ENCODE peak calls at places on chromosomes 1 and 21, in nine cellular contexts. One of them, this sample, is unnamed.

GRCh38 chr1:184049836-184050468 is 1.6 kb upstream of the TSEN15 start:
- DNase-seq in heart left ventricle: no peak
- DNase-seq in HCT116: no peak
- DNase-seq in suprapubic skin: no peak
- DNase-seq in body of pancreas: no peak
- DNase-seq in endothelial cell of umbilical vein: no peak
- DNase-seq in uterus: no peak
- DNase-seq in A549: no peak
- DNase-seq in IMR-90: no peak
- DNase-seq in this sample: no peak

GRCh38 chr21:45129231-45129923 is 55.0 kb downstream of the ADARB1 start:
- DNase-seq in heart left ventricle: peak; percentile 54
- DNase-seq in HCT116: no peak
- DNase-seq in suprapubic skin: no peak
- DNase-seq in body of pancreas: no peak
- DNase-seq in endothelial cell of umbilical vein: peak; percentile 49
- DNase-seq in uterus: no peak
- DNase-seq in A549: no peak
- DNase-seq in IMR-90: peak; percentile 41
- DNase-seq in this sample: no peak

GRCh38 chr1:244969355-244970235 is 105.3 kb upstream of the HNRNPU start:
- DNase-seq in heart left ventricle: peak; percentile 83
- DNase-seq in HCT116: peak; percentile 40
- DNase-seq in suprapubic skin: peak; percentile 95
- DNase-seq in body of pancreas: peak; percentile 81
- DNase-seq in endothelial cell of umbilical vein: peak; percentile 97
- DNase-seq in uterus: peak; percentile 76
- DNase-seq in A549: no peak
- DNase-seq in IMR-90: peak; percentile 82
- DNase-seq in this sample: peak; percentile 77

GRCh38 chr1:37474697-37475379 is 458 bp downstream of the ZC3H12A start:
- DNase-seq in heart left ventricle: no peak
- DNase-seq in HCT116: no peak
- DNase-seq in suprapubic skin: no peak
- DNase-seq in body of pancreas: peak; percentile 51
- DNase-seq in endothelial cell of umbilical vein: no peak
- DNase-seq in uterus: no peak
- DNase-seq in A549: no peak
- DNase-seq in IMR-90: no peak
- DNase-seq in this sample: no peak

GRCh38 chr1:37100310-37100709 is 66.0 kb upstream of the GRIK3 start:
- DNase-seq in heart left ventricle: no peak
- DNase-seq in HCT116: no peak
- DNase-seq in suprapubic skin: no peak
- DNase-seq in body of pancreas: no peak
- DNase-seq in endothelial cell of umbilical vein: no peak
- DNase-seq in uterus: no peak
- DNase-seq in A549: no peak
- DNase-seq in IMR-90: no peak
- DNase-seq in this sample: no peak

GRCh38 chr1:176989023-176989422 is 175.5 kb downstream of the ASTN1 start:
- DNase-seq in heart left ventricle: no peak
- DNase-seq in HCT116: no peak
- DNase-seq in suprapubic skin: no peak
- DNase-seq in body of pancreas: no peak
- DNase-seq in endothelial cell of umbilical vein: no peak
- DNase-seq in uterus: no peak
- DNase-seq in A549: no peak
- DNase-seq in IMR-90: no peak
- DNase-seq in this sample: no peak

GRCh38 chr1:187032316-187032981 is 203.7 kb downstream of the PLA2G4A start:
- DNase-seq in heart left ventricle: no peak
- DNase-seq in HCT116: no peak
- DNase-seq in suprapubic skin: no peak
- DNase-seq in body of pancreas: no peak
- DNase-seq in endothelial cell of umbilical vein: no peak
- DNase-seq in uterus: no peak
- DNase-seq in A549: no peak
- DNase-seq in IMR-90: no peak
- DNase-seq in this sample: no peak

GRCh38 chr1:9069324-9070100 is at the start of gene SLC2A5:
- DNase-seq in heart left ventricle: peak; percentile 30
- DNase-seq in HCT116: no peak
- DNase-seq in suprapubic skin: no peak
- DNase-seq in body of pancreas: no peak
- DNase-seq in endothelial cell of umbilical vein: no peak
- DNase-seq in uterus: peak; percentile 55
- DNase-seq in A549: no peak
- DNase-seq in IMR-90: no peak
- DNase-seq in this sample: no peak

GRCh38 chr1:41936107-41936506 is 17.4 kb upstream of the HIVEP3 start:
- DNase-seq in heart left ventricle: no peak
- DNase-seq in HCT116: peak; percentile 85
- DNase-seq in suprapubic skin: no peak
- DNase-seq in body of pancreas: no peak
- DNase-seq in endothelial cell of umbilical vein: peak; percentile 15
- DNase-seq in uterus: no peak
- DNase-seq in A549: no peak
- DNase-seq in IMR-90: peak; percentile 70
- DNase-seq in this sample: no peak

GRCh38 chr21:42407476-42407875 is 3.8 kb downstream of the UBASH3A start:
- DNase-seq in heart left ventricle: no peak
- DNase-seq in HCT116: no peak
- DNase-seq in suprapubic skin: no peak
- DNase-seq in body of pancreas: no peak
- DNase-seq in endothelial cell of umbilical vein: no peak
- DNase-seq in uterus: no peak
- DNase-seq in A549: no peak
- DNase-seq in IMR-90: no peak
- DNase-seq in this sample: no peak

GRCh38 chr1:172916126-172916525 is 134.6 kb downstream of the TNFSF18 start:
- DNase-seq in heart left ventricle: no peak
- DNase-seq in HCT116: no peak
- DNase-seq in suprapubic skin: no peak
- DNase-seq in body of pancreas: no peak
- DNase-seq in endothelial cell of umbilical vein: no peak
- DNase-seq in uterus: no peak
- DNase-seq in A549: no peak
- DNase-seq in IMR-90: peak; percentile 49
- DNase-seq in this sample: no peak

GRCh38 chr21:44755227-44755626 is 43.9 kb upstream of the TSPEAR start:
- DNase-seq in heart left ventricle: no peak
- DNase-seq in HCT116: no peak
- DNase-seq in suprapubic skin: peak; percentile 22
- DNase-seq in body of pancreas: no peak
- DNase-seq in endothelial cell of umbilical vein: peak; percentile 85
- DNase-seq in uterus: no peak
- DNase-seq in A549: no peak
- DNase-seq in IMR-90: no peak
- DNase-seq in this sample: no peak

GRCh38 chr1:189673223-189673622 is 804.4 kb downstream of the BRINP3 start:
- DNase-seq in heart left ventricle: no peak
- DNase-seq in HCT116: no peak
- DNase-seq in suprapubic skin: no peak
- DNase-seq in body of pancreas: no peak
- DNase-seq in endothelial cell of umbilical vein: no peak
- DNase-seq in uterus: no peak
- DNase-seq in A549: no peak
- DNase-seq in IMR-90: no peak
- DNase-seq in this sample: no peak

GRCh38 chr1:36387141-36387949 is 1.6 kb upstream of the STK40 start:
- DNase-seq in heart left ventricle: no peak
- DNase-seq in HCT116: no peak
- DNase-seq in suprapubic skin: no peak
- DNase-seq in body of pancreas: no peak
- DNase-seq in endothelial cell of umbilical vein: no peak
- DNase-seq in uterus: peak; percentile 57
- DNase-seq in A549: no peak
- DNase-seq in IMR-90: peak; percentile 76
- DNase-seq in this sample: no peak

GRCh38 chr1:23727362-23727811 is 15.9 kb upstream of the ELOA start:
- DNase-seq in heart left ventricle: peak; percentile 25
- DNase-seq in HCT116: no peak
- DNase-seq in suprapubic skin: peak; percentile 80
- DNase-seq in body of pancreas: peak; percentile 89
- DNase-seq in endothelial cell of umbilical vein: no peak
- DNase-seq in uterus: peak; percentile 73
- DNase-seq in A549: no peak
- DNase-seq in IMR-90: peak; percentile 91
- DNase-seq in this sample: peak; percentile 62

GRCh38 chr1:74504125-74505065 is 8.0 kb downstream of the LRRC53 start:
- DNase-seq in heart left ventricle: peak; percentile 28
- DNase-seq in HCT116: peak; percentile 19
- DNase-seq in suprapubic skin: no peak
- DNase-seq in body of pancreas: peak; percentile 56
- DNase-seq in endothelial cell of umbilical vein: peak; percentile 50
- DNase-seq in uterus: peak; percentile 29
- DNase-seq in A549: peak; percentile 2
- DNase-seq in IMR-90: peak; percentile 50
- DNase-seq in this sample: peak; percentile 78

GRCh38 chr1:36350659-36351171 is 27.3 kb upstream of the EVA1B start:
- DNase-seq in heart left ventricle: no peak
- DNase-seq in HCT116: no peak
- DNase-seq in suprapubic skin: no peak
- DNase-seq in body of pancreas: no peak
- DNase-seq in endothelial cell of umbilical vein: peak; percentile 85
- DNase-seq in uterus: no peak
- DNase-seq in A549: peak; percentile 60
- DNase-seq in IMR-90: peak; percentile 80
- DNase-seq in this sample: no peak

DNA sequence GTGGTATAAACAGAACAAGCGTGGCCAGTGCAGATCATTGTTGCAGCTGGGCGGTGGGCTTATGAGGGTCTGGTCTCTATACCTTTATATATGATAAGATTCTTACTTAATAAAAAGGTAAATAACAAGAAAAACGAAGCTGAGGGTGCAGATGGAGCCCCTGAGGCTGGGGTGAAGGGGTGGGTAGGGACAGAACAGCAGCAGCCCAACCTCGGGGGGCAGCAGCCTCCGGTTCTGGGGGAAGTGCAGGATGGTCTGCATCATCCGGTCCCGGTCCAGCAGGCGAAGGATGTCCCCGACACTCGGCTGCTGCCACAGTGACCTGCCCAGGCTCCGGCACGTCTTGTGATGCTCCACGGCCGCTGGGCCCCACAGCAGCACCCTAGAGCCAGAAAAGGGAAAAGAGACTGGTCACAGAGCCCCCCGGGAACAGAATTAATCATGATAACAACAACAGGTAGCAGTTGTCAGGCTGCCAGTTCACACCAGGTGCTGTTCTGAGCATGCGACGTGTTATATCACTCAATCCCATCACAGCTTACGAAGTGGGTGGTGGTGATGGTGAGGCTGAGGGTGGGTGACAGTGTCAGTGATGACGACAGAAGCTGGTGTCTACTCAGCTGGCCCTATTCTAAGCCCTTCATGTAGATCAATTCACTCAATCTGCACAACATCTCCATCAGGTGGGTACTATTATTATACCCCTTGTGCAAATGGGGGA is 35.5 kb downstream of the MRAP start:
- DNase-seq in heart left ventricle: no peak
- DNase-seq in HCT116: no peak
- DNase-seq in suprapubic skin: peak; percentile 52
- DNase-seq in body of pancreas: no peak
- DNase-seq in endothelial cell of umbilical vein: no peak
- DNase-seq in uterus: no peak
- DNase-seq in A549: no peak
- DNase-seq in IMR-90: no peak
- DNase-seq in this sample: no peak
- H3K4me1 ChIP-seq in heart left ventricle: peaks cover 10% of the 10 kb centered on the region
- H3K4me1 ChIP-seq in HCT116: peaks cover 2% of the 10 kb centered on the region
- H3K4me1 ChIP-seq in suprapubic skin: peaks cover 3% of the 10 kb centered on the region
- H3K4me1 ChIP-seq in body of pancreas: no peaks in the 10 kb centered on the region
- H3K4me1 ChIP-seq in endothelial cell of umbilical vein: peaks cover 19% of the 10 kb centered on the region
- H3K4me1 ChIP-seq in uterus: no peaks in the 10 kb centered on the region
- H3K4me1 ChIP-seq in A549: peaks cover 5% of the 10 kb centered on the region
- H3K4me1 ChIP-seq in IMR-90: peaks cover 1% of the 10 kb centered on the region
- H3K4me1 ChIP-seq in this sample: peaks cover 15% of the 10 kb centered on the region

DNA sequence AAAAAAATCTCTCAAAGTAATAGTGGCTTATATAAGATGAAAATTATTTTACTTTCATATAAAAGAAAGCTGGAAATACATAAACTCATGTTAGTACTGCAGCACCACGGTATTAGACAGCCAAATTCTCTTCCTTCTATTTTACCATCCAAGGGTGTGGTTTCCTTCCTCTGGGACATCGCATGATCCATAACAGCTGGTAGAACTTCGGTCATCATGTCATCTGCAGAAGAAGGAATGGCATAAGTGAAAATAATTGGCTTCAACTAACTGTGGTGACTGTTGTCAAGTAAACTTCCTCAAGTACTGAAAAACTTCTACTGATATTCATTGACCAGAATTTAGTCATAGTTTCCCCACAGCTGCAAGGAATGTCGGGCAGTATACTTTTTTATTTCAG is 28.3 kb upstream of the IFI44L start:
- DNase-seq in heart left ventricle: no peak
- DNase-seq in HCT116: no peak
- DNase-seq in suprapubic skin: no peak
- DNase-seq in body of pancreas: no peak
- DNase-seq in endothelial cell of umbilical vein: no peak
- DNase-seq in uterus: no peak
- DNase-seq in A549: no peak
- DNase-seq in IMR-90: no peak
- DNase-seq in this sample: no peak
- TF ChIP-seq POLR2A in heart left ventricle: no peak
- TF ChIP-seq POLR2A in HCT116: no peak
- TF ChIP-seq POLR2A in suprapubic skin: no peak
- TF ChIP-seq POLR2A in body of pancreas: no peak
- TF ChIP-seq POLR2A in endothelial cell of umbilical vein: no peak
- TF ChIP-seq POLR2A in uterus: no peak
- TF ChIP-seq POLR2A in A549: no peak
- TF ChIP-seq POLR2A in IMR-90: no peak
- TF ChIP-seq POLR2A in this sample: no peak

DNA sequence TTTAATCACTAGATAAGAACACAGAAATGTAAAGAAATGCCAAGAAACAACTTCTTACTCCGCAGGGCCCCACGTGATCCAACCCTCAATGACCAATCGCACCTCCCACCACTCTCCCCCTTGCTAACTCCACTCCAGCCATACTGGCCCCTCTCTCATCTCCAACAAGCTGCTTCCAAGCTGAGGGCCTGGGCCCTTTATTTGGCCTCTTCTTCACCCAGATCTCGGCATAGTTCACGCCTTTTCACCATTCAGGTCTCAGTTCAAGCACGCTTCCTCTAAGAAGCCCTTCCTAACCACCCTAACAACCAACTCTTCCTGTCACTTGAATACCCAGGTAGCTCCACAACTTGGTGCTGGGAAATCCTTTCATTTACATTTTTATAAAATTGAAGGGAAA is 110.7 kb downstream of the TGFBR3 start:
- DNase-seq in heart left ventricle: no peak
- DNase-seq in HCT116: no peak
- DNase-seq in suprapubic skin: no peak
- DNase-seq in body of pancreas: no peak
- DNase-seq in endothelial cell of umbilical vein: no peak
- DNase-seq in uterus: no peak
- DNase-seq in A549: no peak
- DNase-seq in IMR-90: no peak
- DNase-seq in this sample: no peak
- H3K4me1 ChIP-seq in heart left ventricle: no peaks in the 10 kb centered on the region
- H3K4me1 ChIP-seq in HCT116: no peaks in the 10 kb centered on the region
- H3K4me1 ChIP-seq in suprapubic skin: peaks cover 46% of the 10 kb centered on the region
- H3K4me1 ChIP-seq in body of pancreas: peaks cover 48% of the 10 kb centered on the region
- H3K4me1 ChIP-seq in endothelial cell of umbilical vein: no peaks in the 10 kb centered on the region
- H3K4me1 ChIP-seq in uterus: peaks cover 6% of the 10 kb centered on the region
- H3K4me1 ChIP-seq in A549: no peaks in the 10 kb centered on the region
- H3K4me1 ChIP-seq in IMR-90: peaks cover 2% of the 10 kb centered on the region
- H3K4me1 ChIP-seq in this sample: peaks cover 18% of the 10 kb centered on the region

GRCh38 chr1:223712184-223712855 is at the start of gene CAPN2:
- DNase-seq in heart left ventricle: peak; percentile 86
- DNase-seq in HCT116: no peak
- DNase-seq in suprapubic skin: peak; percentile 85
- DNase-seq in body of pancreas: peak; percentile 91
- DNase-seq in endothelial cell of umbilical vein: peak; percentile 83
- DNase-seq in uterus: peak; percentile 85
- DNase-seq in A549: peak; percentile 84
- DNase-seq in IMR-90: peak; percentile 86
- DNase-seq in this sample: peak; percentile 74
- TF ChIP-seq POLR2A in heart left ventricle: peak; percentile 87
- TF ChIP-seq POLR2A in HCT116: peak; percentile 31
- TF ChIP-seq POLR2A in suprapubic skin: peak; percentile 75
- TF ChIP-seq POLR2A in body of pancreas: peak; percentile 77
- TF ChIP-seq POLR2A in endothelial cell of umbilical vein: peak; percentile 93
- TF ChIP-seq POLR2A in uterus: peak; percentile 90
- TF ChIP-seq POLR2A in A549: peak; percentile 71
- TF ChIP-seq POLR2A in IMR-90: peak; percentile 88
- TF ChIP-seq POLR2A in this sample: no peak

This sample was measured in testis.